ENCODE peak calls at places on chromosomes 2 and 18, in five cellular contexts. W is spleen, P is right atrium auricular region, Z is GM23338, L is HCT116. F is an unnamed sample.
A peak's percentile ranks its signal among the peaks of the same experiment; 100 is the strongest.

GRCh38 chr2:166344286-166345113 is 31.2 kb downstream of the SCN9A start:
- DNase-seq in W (no peak), P (no peak), Z (no peak), L (no peak), F (no peak)

GRCh38 chr2:61898810-61899209 is 6.7 kb upstream of the COMMD1 start:
- DNase-seq in W (no peak), P (no peak), Z (peak; percentile 21), L (no peak), F (peak; percentile 26)

GRCh38 chr2:217993817-217994459 is 8.9 kb downstream of the TNS1 start:
- DNase-seq in W (peak; percentile 88), P (no peak), Z (peak; percentile 85), L (no peak), F (peak; percentile 83)

GRCh38 chr2:170714156-170715061 is 728 bp upstream of the SP5 start:
- DNase-seq in W (no peak), P (no peak), Z (peak; percentile 51), L (no peak), F (peak; percentile 63)

GRCh38 chr2:42200534-42201227 is 31.5 kb downstream of the EML4 start:
- DNase-seq in W (no peak), P (no peak), Z (no peak), L (no peak), F (no peak)

GRCh38 chr2:21023419-21024181 is 20.3 kb downstream of the APOB start:
- DNase-seq in W (no peak), P (no peak), Z (no peak), L (no peak), F (no peak)

GRCh38 chr18:3084206-3084605 is 71.3 kb upstream of the LPIN2 start:
- DNase-seq in W (no peak), P (no peak), Z (no peak), L (no peak), F (no peak)

GRCh38 chr2:130756041-130756720 is 841 bp downstream of the AMER3 start:
- DNase-seq in W (peak; percentile 66), P (no peak), Z (peak; percentile 75), L (no peak), F (peak; percentile 28)

GRCh38 chr18:48975221-48975816 is 24.6 kb upstream of the SMAD7 start:
- DNase-seq in W (no peak), P (no peak), Z (no peak), L (no peak), F (no peak)

GRCh38 chr2:182558564-182558963 is 131.7 kb upstream of the PDE1A start:
- DNase-seq in W (no peak), P (no peak), Z (no peak), L (no peak), F (no peak)

GRCh38 chr2:21924640-21925285 is 801.0 kb downstream of the TDRD15 start:
- DNase-seq in W (no peak), P (no peak), Z (no peak), L (no peak), F (no peak)

GRCh38 chr2:55743583-55743982 is 49.9 kb upstream of the PNPT1 start:
- DNase-seq in W (no peak), P (no peak), Z (no peak), L (no peak), F (no peak)

GRCh38 chr2:112048887-112049286 is 6.2 kb upstream of the TMEM87B start:
- DNase-seq in W (no peak), P (no peak), Z (peak; percentile 64), L (peak; percentile 59), F (peak; percentile 42)

GRCh38 chr2:200765139-200765951 is 46.4 kb upstream of the BZW1 start:
- DNase-seq in W (no peak), P (no peak), Z (no peak), L (peak; percentile 88), F (no peak)

GRCh38 chr2:69686855-69687254 is 43.3 kb upstream of the AAK1 start:
- DNase-seq in W (no peak), P (no peak), Z (no peak), L (no peak), F (peak; percentile 29)

GRCh38 chr2:10654069-10654468 is 35.7 kb downstream of the NOL10 start:
- DNase-seq in W (no peak), P (no peak), Z (no peak), L (peak; percentile 76), F (no peak)

GRCh38 chr18:59180150-59180845 is 39.7 kb upstream of the GRP start:
- DNase-seq in W (no peak), P (no peak), Z (no peak), L (no peak), F (no peak)

GRCh38 chr2:1886405-1886992 is 142.2 kb upstream of the PXDN start:
- DNase-seq in W (no peak), P (peak; percentile 62), Z (peak; percentile 91), L (peak; percentile 47), F (peak; percentile 89)

GRCh38 chr2:1884933-1885580 is 140.7 kb upstream of the PXDN start:
- DNase-seq in W (no peak), P (no peak), Z (no peak), L (no peak), F (no peak)

GRCh38 chr2:1889099-1889650 is 144.9 kb upstream of the PXDN start:
- DNase-seq in W (no peak), P (no peak), Z (no peak), L (no peak), F (no peak)

GRCh38 chr2:1887106-1887505 is 142.8 kb upstream of the PXDN start:
- DNase-seq in W (no peak), P (no peak), Z (no peak), L (no peak), F (no peak)

GRCh38 chr2:1887915-1888314 is 143.6 kb upstream of the PXDN start:
- DNase-seq in W (no peak), P (no peak), Z (peak; percentile 73), L (peak; percentile 4), F (no peak)
- TF ChIP-seq CTCF in W (no peak), P (no peak), Z (peak; percentile 63), L (peak; percentile 48), F (peak; percentile 28)

GRCh38 chr2:155223781-155224406 is 525.4 kb downstream of the KCNJ3 start:
- DNase-seq in W (no peak), P (no peak), Z (peak; percentile 40), L (peak; percentile 26), F (no peak)
- TF ChIP-seq CTCF in W (no peak), P (no peak), Z (no peak), L (peak; percentile 60), F (peak; percentile 58)

GRCh38 chr2:236625156-236625690 is 55.6 kb downstream of the ACKR3 start:
- DNase-seq in W (peak; percentile 58), P (no peak), Z (no peak), L (no peak), F (no peak)

GRCh38 chr2:236622201-236622600 is 52.6 kb downstream of the ACKR3 start:
- DNase-seq in W (peak; percentile 65), P (no peak), Z (no peak), L (no peak), F (no peak)

GRCh38 chr2:236622660-236623059 is 53.0 kb downstream of the ACKR3 start:
- DNase-seq in W (peak; percentile 55), P (no peak), Z (no peak), L (no peak), F (no peak)

GRCh38 chr2:236621786-236622185 is 52.2 kb downstream of the ACKR3 start:
- DNase-seq in W (no peak), P (no peak), Z (peak; percentile 18), L (no peak), F (no peak)

GRCh38 chr2:236623816-236624215 is 54.2 kb downstream of the ACKR3 start:
- DNase-seq in W (peak; percentile 38), P (no peak), Z (peak; percentile 24), L (no peak), F (no peak)
- TF ChIP-seq CTCF in W (no peak), P (no peak), Z (no peak), L (no peak), F (no peak)

DNA sequence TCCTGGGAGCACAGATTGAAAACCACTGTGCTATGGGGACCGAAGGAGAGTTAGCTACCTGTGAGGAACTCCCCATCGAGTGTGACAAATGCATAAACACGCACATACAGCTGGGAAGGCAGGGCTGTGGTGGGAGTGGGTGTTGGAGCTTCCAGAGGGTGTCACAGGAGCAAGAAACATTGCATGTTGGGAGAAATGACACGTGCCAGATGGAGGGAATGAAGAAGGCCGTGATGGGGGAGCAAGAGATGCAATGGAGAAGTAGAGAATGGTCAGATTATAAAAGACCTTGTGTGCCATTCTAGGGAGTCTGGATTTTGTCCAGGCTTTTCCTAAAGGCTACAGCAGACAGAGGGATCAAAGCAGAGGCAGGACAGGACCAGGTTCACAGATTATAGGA is 91.1 kb upstream of the NDUFV2 start:
- DNase-seq in W (no peak), P (no peak), Z (no peak), L (no peak), F (no peak)
- TF ChIP-seq CTCF in W (no peak), P (no peak), Z (no peak), L (no peak), F (no peak)

GRCh38 chr18:44093253-44093652 is 587.4 kb upstream of the SETBP1 start:
- DNase-seq in W (no peak), P (no peak), Z (no peak), L (no peak), F (no peak)

GRCh38 chr18:44096016-44096415 is 584.7 kb upstream of the SETBP1 start:
- DNase-seq in W (no peak), P (no peak), Z (no peak), L (no peak), F (no peak)

GRCh38 chr18:44098551-44099098 is 582.1 kb upstream of the SETBP1 start:
- DNase-seq in W (no peak), P (no peak), Z (peak; percentile 59), L (no peak), F (no peak)
- TF ChIP-seq CTCF in W (no peak), P (no peak), Z (peak; percentile 70), L (no peak), F (no peak)

GRCh38 chr2:147177449-147177848 is 667.4 kb upstream of the ACVR2A start:
- DNase-seq in W (no peak), P (no peak), Z (no peak), L (no peak), F (no peak)

GRCh38 chr2:147182260-147182659 is 662.6 kb upstream of the ACVR2A start:
- DNase-seq in W (no peak), P (no peak), Z (no peak), L (no peak), F (no peak)

GRCh38 chr2:147181351-147182029 is 663.3 kb upstream of the ACVR2A start:
- DNase-seq in W (no peak), P (no peak), Z (no peak), L (no peak), F (no peak)
- TF ChIP-seq CTCF in W (no peak), P (no peak), Z (no peak), L (no peak), F (no peak)

GRCh38 chr18:11736656-11737055 is 47.6 kb downstream of the GNAL start:
- DNase-seq in W (no peak), P (no peak), Z (no peak), L (no peak), F (no peak)

GRCh38 chr18:11741505-11742145 is 52.6 kb downstream of the GNAL start:
- DNase-seq in W (no peak), P (no peak), Z (peak; percentile 69), L (peak; percentile 23), F (no peak)

DNA sequence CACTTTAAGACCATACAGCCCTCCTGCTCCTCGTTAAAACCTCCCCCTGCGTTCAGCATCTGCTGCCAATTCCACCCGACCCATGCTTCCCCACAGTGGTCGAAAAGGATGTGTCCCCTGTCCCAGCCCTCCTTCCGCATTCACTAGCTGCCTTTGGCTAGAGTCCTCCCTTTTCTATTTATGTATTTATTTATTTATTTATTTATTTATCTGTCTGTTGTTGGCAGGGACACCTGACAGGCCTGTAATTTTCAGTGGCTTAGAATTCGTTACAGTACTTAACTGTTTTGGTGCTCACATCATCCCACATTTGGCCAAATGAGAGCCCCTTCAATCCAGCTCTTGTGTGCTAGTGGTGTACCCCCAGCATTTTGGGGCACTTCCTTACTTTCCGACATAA is 50.8 kb downstream of the GNAL start:
- DNase-seq in W (no peak), P (no peak), Z (no peak), L (no peak), F (no peak)
- TF ChIP-seq CTCF in W (no peak), P (no peak), Z (no peak), L (no peak), F (no peak)